ENCODE peak calls at places on chromosomes 16 and 17, in six cellular contexts. E, V, R, T, O and K are unnamed samples.

GRCh38 chr16:89863741-89864391 is 9.5 kb upstream of the TCF25 start:
- DNase-seq in E (peak), V (no peak), O (no peak), T (no peak), R (peak), K (no peak)

GRCh38 chr16:24728891-24729242 is 584 bp upstream of the TNRC6A start:
- DNase-seq in T (no peak), O (no peak), R (no peak), V (no peak), E (no peak), K (no peak)

GRCh38 chr16:48330847-48331204 is 54.4 kb downstream of the SIAH1 start:
- DNase-seq in V (no peak), R (no peak), E (no peak), T (no peak), O (no peak), K (no peak)

GRCh38 chr17:17702821-17703607 is 21.8 kb downstream of the RAI1 start:
- DNase-seq in T (no peak), V (peak), E (peak), O (no peak), R (no peak), K (no peak)

GRCh38 chr16:23508589-23509440 is 1.5 kb downstream of the GGA2 start:
- DNase-seq in E (peak), T (peak), O (peak), R (no peak), V (peak), K (no peak)

GRCh38 chr16:27677300-27677699 is 127.4 kb downstream of the KATNIP start:
- DNase-seq in E (no peak), O (no peak), R (no peak), T (no peak), V (peak), K (no peak)

GRCh38 chr16:19135896-19136438 is 22.2 kb downstream of the ITPRIPL2 start:
- DNase-seq in E (no peak), V (no peak), R (no peak), T (no peak), O (no peak), K (no peak)

GRCh38 chr16:79402356-79402755 is 198.2 kb downstream of the MAF start:
- DNase-seq in V (no peak), E (no peak), T (no peak), R (no peak), O (no peak), K (no peak)

GRCh38 chr16:11681977-11682654 is 13.9 kb downstream of the SNN start:
- DNase-seq in T (peak), R (no peak), V (no peak), O (no peak), E (no peak), K (no peak)

GRCh38 chr17:66652840-66653507 is 181.9 kb upstream of the CACNG5 start:
- DNase-seq in T (no peak), E (no peak), V (peak), O (no peak), R (no peak), K (no peak)

GRCh38 chr17:83121921-83122820 is 42.8 kb downstream of the METRNL start:
- DNase-seq in O (no peak), V (no peak), T (peak), R (no peak), E (no peak), K (no peak)

GRCh38 chr16:57372372-57373116 is at the start of gene CX3CL1:
- DNase-seq in T (peak), E (peak), O (peak), R (no peak), V (peak), K (no peak)

GRCh38 chr16:4275861-4276260 is 3.0 kb upstream of the TFAP4 start:
- DNase-seq in R (no peak), E (no peak), O (no peak), V (no peak), T (no peak), K (no peak)

GRCh38 chr16:75239463-75240122 is 11.8 kb downstream of the BCAR1 start:
- DNase-seq in T (no peak), E (no peak), R (no peak), O (no peak), V (no peak), K (no peak)

GRCh38 chr17:34644941-34645550 is 65.7 kb downstream of the TMEM132E start:
- DNase-seq in T (peak), R (no peak), V (no peak), E (no peak), O (no peak), K (no peak)

GRCh38 chr16:23371368-23371767 is 69.3 kb downstream of the SCNN1B start:
- DNase-seq in E (no peak), V (no peak), T (no peak), R (no peak), O (no peak), K (no peak)

GRCh38 chr17:1070411-1070810 is 73.5 kb downstream of the TIMM22 start:
- DNase-seq in T (no peak), R (no peak), E (no peak), O (no peak), V (no peak), K (no peak)